ENCODE peak calls at places on chromosomes 13 and 19, in four cellular contexts. One of them, this sample, is unnamed.

GRCh38 chr13:35818577-35819165 is 312.5 kb downstream of the DCLK1 start:
- DNase-seq in HepG2: peak
- DNase-seq in K562: peak
- DNase-seq in GM12878: no peak
- DNase-seq in this sample: peak

GRCh38 chr13:40673061-40673397 is 6.6 kb upstream of the FOXO1 start:
- DNase-seq in K562: no peak
- DNase-seq in GM12878: no peak
- DNase-seq in HepG2: no peak
- DNase-seq in this sample: no peak

GRCh38 chr13:93690139-93690538 is 463.5 kb downstream of the GPC6 start:
- DNase-seq in HepG2: peak
- DNase-seq in K562: no peak
- DNase-seq in GM12878: no peak
- DNase-seq in this sample: peak

GRCh38 chr13:37492741-37493514 is 105.6 kb downstream of the POSTN start:
- DNase-seq in HepG2: no peak
- DNase-seq in K562: no peak
- DNase-seq in GM12878: no peak
- DNase-seq in this sample: no peak

GRCh38 chr19:39481229-39481545 is 549 bp downstream of the TIMM50 start:
- DNase-seq in GM12878: no peak
- DNase-seq in HepG2: no peak
- DNase-seq in K562: no peak
- DNase-seq in this sample: no peak

GRCh38 chr19:1045247-1045603 is 5.3 kb downstream of the ABCA7 start:
- DNase-seq in GM12878: no peak
- DNase-seq in K562: peak
- DNase-seq in HepG2: peak
- DNase-seq in this sample: peak

GRCh38 chr19:46704379-46705076 is 12.4 kb downstream of the PRKD2 start:
- DNase-seq in HepG2: peak
- DNase-seq in K562: peak
- DNase-seq in GM12878: no peak
- DNase-seq in this sample: peak

GRCh38 chr19:2822846-2823245 is 3.2 kb downstream of the ZNF554 start:
- DNase-seq in HepG2: no peak
- DNase-seq in GM12878: no peak
- DNase-seq in K562: peak
- DNase-seq in this sample: no peak

GRCh38 chr13:109272595-109273325 is 513.6 kb downstream of the IRS2 start:
- DNase-seq in K562: no peak
- DNase-seq in HepG2: no peak
- DNase-seq in GM12878: no peak
- DNase-seq in this sample: no peak

GRCh38 chr13:35465345-35465744 is 11.1 kb downstream of the MAB21L1 start:
- DNase-seq in GM12878: no peak
- DNase-seq in K562: no peak
- DNase-seq in HepG2: no peak
- DNase-seq in this sample: no peak

GRCh38 chr19:44548736-44549135 is 19.3 kb upstream of the CEACAM20 start:
- DNase-seq in K562: no peak
- DNase-seq in HepG2: no peak
- DNase-seq in GM12878: no peak
- DNase-seq in this sample: no peak

GRCh38 chr19:46475976-46476375 is 4.6 kb upstream of the PNMA8A start:
- DNase-seq in K562: no peak
- DNase-seq in GM12878: no peak
- DNase-seq in HepG2: no peak
- DNase-seq in this sample: no peak

DNA sequence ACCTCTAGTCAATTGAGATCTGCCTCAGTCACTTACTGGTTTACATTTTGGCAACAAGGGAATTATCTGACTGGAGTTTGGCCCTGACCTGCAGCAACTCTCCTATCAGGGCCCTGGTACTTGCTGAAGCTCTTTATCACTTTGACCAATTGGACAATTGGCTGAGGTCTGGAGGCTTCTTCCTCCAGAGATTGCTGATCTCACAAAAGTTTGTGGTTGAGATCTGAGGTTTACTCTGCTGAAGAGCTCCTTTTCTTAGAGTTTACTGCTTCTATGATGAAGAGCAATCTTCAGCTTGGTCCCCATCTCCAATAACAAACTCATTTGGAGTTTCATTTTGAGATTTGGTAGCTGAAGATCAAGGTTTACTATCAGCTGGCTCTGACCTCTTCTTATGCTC is 276.9 kb upstream of the SGCG start:
- DNase-seq in K562: no peak
- DNase-seq in HepG2: no peak
- DNase-seq in GM12878: no peak
- DNase-seq in this sample: no peak
- TF ChIP-seq FOXK2 in K562: no peak
- TF ChIP-seq FOXK2 in HepG2: no peak
- TF ChIP-seq FOXK2 in GM12878: no peak
- TF ChIP-seq FOXK2 in this sample: no peak

GRCh38 chr13:78478183-78478582 is 125.2 kb downstream of the POU4F1 start:
- DNase-seq in GM12878: no peak
- DNase-seq in HepG2: no peak
- DNase-seq in K562: no peak
- DNase-seq in this sample: no peak

DNA sequence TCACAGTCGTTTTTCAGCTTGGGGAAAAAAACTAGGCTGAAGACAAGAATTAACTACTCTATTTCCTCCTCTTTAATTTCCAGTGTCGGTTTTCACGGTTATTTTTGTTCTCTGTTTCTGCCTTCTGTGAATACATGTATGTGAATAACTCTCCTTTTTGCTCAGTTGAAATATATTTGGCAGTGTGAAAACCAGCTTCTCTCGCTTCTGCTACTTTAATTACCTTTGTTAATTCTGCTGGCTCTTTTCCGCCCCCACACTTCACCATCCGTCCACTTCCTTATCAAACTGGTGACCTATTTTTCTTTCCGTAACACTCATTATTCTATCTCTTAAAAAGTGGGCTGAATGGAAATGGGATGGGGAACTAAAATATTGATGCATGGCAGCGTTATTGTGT is 126.4 kb downstream of the POU4F1 start:
- DNase-seq in K562: no peak
- DNase-seq in HepG2: no peak
- DNase-seq in GM12878: no peak
- DNase-seq in this sample: no peak
- TF ChIP-seq FOXK2 in K562: no peak
- TF ChIP-seq FOXK2 in HepG2: no peak
- TF ChIP-seq FOXK2 in GM12878: no peak
- TF ChIP-seq FOXK2 in this sample: no peak

GRCh38 chr13:101552797-101553196 is 100.3 kb downstream of the ITGBL1 start:
- DNase-seq in K562: no peak
- DNase-seq in HepG2: no peak
- DNase-seq in GM12878: no peak
- DNase-seq in this sample: no peak

GRCh38 chr13:101554420-101555125 is 102.1 kb downstream of the ITGBL1 start:
- DNase-seq in HepG2: no peak
- DNase-seq in GM12878: no peak
- DNase-seq in K562: no peak
- DNase-seq in this sample: no peak

GRCh38 chr13:101552286-101552685 is 99.8 kb downstream of the ITGBL1 start:
- DNase-seq in K562: no peak
- DNase-seq in GM12878: no peak
- DNase-seq in HepG2: no peak
- DNase-seq in this sample: no peak

DNA sequence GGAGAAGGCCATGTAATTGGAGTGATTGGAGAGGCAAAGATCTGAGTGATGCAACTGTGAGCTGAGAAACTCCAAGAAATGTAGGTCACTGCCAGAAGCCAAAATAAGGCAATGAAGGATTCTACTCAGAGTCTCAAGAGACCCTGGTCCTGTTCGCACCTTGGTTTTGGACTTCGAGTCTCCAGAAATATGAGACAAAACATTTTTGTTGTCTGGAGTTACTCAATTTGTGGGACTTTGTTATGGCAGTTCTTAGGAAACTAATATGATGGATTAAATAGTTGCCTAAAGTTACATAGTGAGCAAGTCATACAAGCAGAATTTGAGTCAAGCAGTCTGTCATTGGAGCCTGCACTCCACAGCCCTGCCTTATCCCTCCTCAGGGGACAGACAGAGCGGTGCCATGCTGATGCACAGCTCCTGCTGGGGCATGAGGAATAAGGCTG is 104.2 kb downstream of the ITGBL1 start:
- DNase-seq in GM12878: no peak
- DNase-seq in HepG2: no peak
- DNase-seq in K562: no peak
- DNase-seq in this sample: no peak
- TF ChIP-seq FOXK2 in GM12878: no peak
- TF ChIP-seq FOXK2 in HepG2: no peak
- TF ChIP-seq FOXK2 in K562: no peak
- TF ChIP-seq FOXK2 in this sample: no peak

GRCh38 chr13:50589651-50590054 is 253.8 kb downstream of the DLEU7 start:
- DNase-seq in K562: no peak
- DNase-seq in GM12878: no peak
- DNase-seq in HepG2: no peak
- DNase-seq in this sample: no peak
- TF ChIP-seq FOXK2 in K562: no peak
- TF ChIP-seq FOXK2 in GM12878: no peak
- TF ChIP-seq FOXK2 in HepG2: no peak
- TF ChIP-seq FOXK2 in this sample: no peak

DNA sequence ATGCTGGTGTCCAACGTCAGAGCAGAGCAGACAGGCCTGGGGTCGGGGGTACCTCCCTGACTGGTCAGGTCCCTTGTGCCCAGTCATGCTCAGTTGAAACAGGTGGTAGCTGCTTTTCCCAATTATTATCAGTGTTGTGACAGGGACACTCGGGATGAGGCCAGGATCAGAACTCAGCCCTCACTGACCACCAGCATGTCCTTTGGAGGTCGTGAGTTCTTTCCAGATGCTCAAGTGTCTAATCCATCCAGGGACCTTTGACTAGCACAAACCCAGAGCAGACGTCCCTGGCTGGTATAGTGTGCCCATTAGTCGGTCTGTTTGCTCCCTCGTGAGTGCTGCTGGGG is 22.4 kb downstream of the MAU2 start:
- DNase-seq in HepG2: no peak
- DNase-seq in K562: no peak
- DNase-seq in GM12878: no peak
- DNase-seq in this sample: no peak
- TF ChIP-seq FOXK2 in HepG2: no peak
- TF ChIP-seq FOXK2 in K562: no peak
- TF ChIP-seq FOXK2 in GM12878: no peak
- TF ChIP-seq FOXK2 in this sample: no peak